ENCODE peak calls at places on chromosomes 11 and 22, in six cellular contexts. N is A549, T is K562, M is SK-N-SH, X is H1, V is GM12878. E is an unnamed sample.

GRCh38 chr11:44852159-44852707 is 98.5 kb downstream of the TP53I11 start:
- DNase-seq in N (no peak), T (no peak), M (no peak), X (no peak), V (no peak), E (no peak)

GRCh38 chr22:25953919-25954318 is 211.9 kb downstream of the MYO18B start:
- DNase-seq in N (no peak), T (no peak), M (no peak), X (no peak), V (no peak), E (peak)

GRCh38 chr11:134384406-134384805 is 27.6 kb downstream of the B3GAT1 start:
- DNase-seq in N (no peak), T (no peak), M (no peak), X (no peak), V (no peak), E (no peak)

GRCh38 chr22:50252081-50253045 is 1.3 kb upstream of the HDAC10 start:
- DNase-seq in N (peak), T (no peak), M (peak), X (no peak), V (no peak), E (peak)

GRCh38 chr22:30268331-30268730 is 1.7 kb upstream of the OSM start:
- DNase-seq in N (no peak), T (no peak), M (no peak), X (no peak), V (no peak), E (no peak)

GRCh38 chr11:130912552-130912951 is 3.7 kb downstream of the SNX19 start:
- DNase-seq in N (no peak), T (no peak), M (no peak), X (no peak), V (no peak), E (no peak)

GRCh38 chr11:2945757-2946287 is 16.6 kb upstream of the PHLDA2 start:
- DNase-seq in N (no peak), T (no peak), M (peak), X (no peak), V (no peak), E (no peak)

GRCh38 chr11:19259487-19260345 is 19.0 kb upstream of the E2F8 start:
- DNase-seq in N (peak), T (peak), M (peak), X (no peak), V (no peak), E (no peak)

GRCh38 chr11:63212742-63213141 is 30.7 kb downstream of the SLC22A25 start:
- DNase-seq in N (peak), T (peak), M (peak), X (no peak), V (no peak), E (peak)

GRCh38 chr11:6603287-6604080 is at the start of the genes ILK and RRP8:
- DNase-seq in N (peak), T (peak), M (peak), X (no peak), V (peak), E (peak)

GRCh38 chr11:125167954-125168821 is 3.6 kb downstream of the PKNOX2 start:
- DNase-seq in N (no peak), T (no peak), M (no peak), X (no peak), V (no peak), E (no peak)

GRCh38 chr22:44496844-44497217 is 1.2 kb downstream of the RTL6 start:
- DNase-seq in N (no peak), T (no peak), M (no peak), X (no peak), V (no peak), E (no peak)

GRCh38 chr22:37187891-37188761 is at the start of gene C1QTNF6:
- DNase-seq in N (peak), T (no peak), M (peak), X (no peak), V (no peak), E (no peak)

GRCh38 chr11:119108151-119108856 is 1.2 kb downstream of the C2CD2L start:
- DNase-seq in N (no peak), T (peak), M (peak), X (no peak), V (no peak), E (peak)

GRCh38 chr11:103978588-103979580 is 57.6 kb upstream of the DDI1 start:
- DNase-seq in N (no peak), T (no peak), M (no peak), X (no peak), V (no peak), E (no peak)

GRCh38 chr11:67604815-67605214 is 1.9 kb upstream of the NDUFV1 start:
- DNase-seq in N (no peak), T (no peak), M (no peak), X (no peak), V (no peak), E (no peak)

GRCh38 chr11:67599149-67599548 is 7.6 kb upstream of the NDUFV1 start:
- DNase-seq in N (no peak), T (no peak), M (no peak), X (no peak), V (no peak), E (no peak)

GRCh38 chr11:67596753-67597300 is 9.9 kb upstream of the NDUFV1 start:
- DNase-seq in N (no peak), T (no peak), M (no peak), X (no peak), V (no peak), E (no peak)

GRCh38 chr11:67600324-67601029 is 6.3 kb upstream of the NDUFV1 start:
- DNase-seq in N (no peak), T (peak), M (no peak), X (no peak), V (peak), E (no peak)

DNA sequence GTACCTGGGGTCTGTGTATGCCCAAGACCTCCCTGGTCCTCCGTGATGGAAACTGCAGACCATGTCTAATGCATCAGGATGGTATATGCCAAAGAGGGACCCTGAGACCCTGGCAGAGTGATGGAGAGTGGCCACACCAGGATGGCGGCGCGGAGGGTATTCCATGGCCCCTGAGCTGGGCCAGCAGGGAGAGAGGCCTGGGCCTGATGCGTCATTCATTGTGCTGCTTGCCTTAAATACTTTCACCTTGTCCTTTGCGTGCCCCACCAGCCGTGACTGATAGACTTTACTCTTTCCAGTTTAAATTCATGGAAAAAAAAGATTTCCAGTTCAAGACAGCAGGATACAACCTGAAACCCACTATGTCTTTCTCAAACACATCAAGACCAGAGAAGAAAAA is 5.6 kb upstream of the NDUFV1 start:
- DNase-seq in N (no peak), T (no peak), M (no peak), X (no peak), V (no peak), E (no peak)
- TF ChIP-seq CHD2 in N (no peak), T (no peak), M (no peak), X (no peak), V (no peak), E (no peak)

GRCh38 chr22:48147831-48148230 is 1385.4 kb downstream of the TBC1D22A start:
- DNase-seq in N (no peak), T (no peak), M (no peak), X (no peak), V (no peak), E (no peak)
- TF ChIP-seq CHD2 in N (no peak), T (no peak), M (no peak), X (no peak), V (no peak), E (no peak)

DNA sequence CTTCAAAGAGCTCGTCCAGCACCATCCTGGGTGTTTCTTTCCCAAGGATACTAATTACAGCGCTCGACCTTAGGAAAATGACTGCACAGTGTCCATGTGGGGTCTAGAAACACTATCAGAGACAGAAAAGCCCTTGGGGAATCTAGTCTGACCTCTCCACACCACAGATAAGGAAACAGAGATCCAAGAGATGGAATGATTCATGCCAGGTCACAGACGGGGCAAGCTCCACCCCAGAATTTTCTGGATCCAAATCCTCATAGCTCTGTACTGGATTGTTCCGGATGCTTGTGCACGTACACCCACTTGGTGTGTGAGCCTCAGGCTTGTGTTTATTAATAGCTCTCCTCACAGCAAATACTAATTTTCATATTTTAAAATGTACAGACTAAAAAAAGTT is 11.3 kb downstream of the ABTB2 start:
- DNase-seq in N (peak), T (no peak), M (peak), X (no peak), V (no peak), E (no peak)
- TF ChIP-seq CHD2 in N (no peak), T (no peak), M (no peak), X (no peak), V (no peak), E (no peak)

GRCh38 chr22:28021116-28021997 is 102.3 kb upstream of the PITPNB start:
- DNase-seq in N (no peak), T (no peak), M (no peak), X (no peak), V (no peak), E (no peak)
- TF ChIP-seq CHD2 in N (no peak), T (no peak), M (no peak), X (no peak), V (no peak), E (no peak)

GRCh38 chr11:85762226-85762625 is 48.7 kb downstream of the SYTL2 start:
- DNase-seq in N (no peak), T (no peak), M (no peak), X (no peak), V (no peak), E (no peak)

GRCh38 chr11:85758480-85759039 is 52.4 kb downstream of the SYTL2 start:
- DNase-seq in N (no peak), T (no peak), M (no peak), X (no peak), V (no peak), E (no peak)

GRCh38 chr11:85756401-85757200 is 54.3 kb downstream of the SYTL2 start:
- DNase-seq in N (no peak), T (no peak), M (no peak), X (no peak), V (no peak), E (no peak)

GRCh38 chr11:85758026-85758425 is 52.9 kb downstream of the SYTL2 start:
- DNase-seq in N (no peak), T (no peak), M (no peak), X (no peak), V (no peak), E (no peak)

GRCh38 chr11:85759915-85760314 is 51.0 kb downstream of the SYTL2 start:
- DNase-seq in N (peak), T (no peak), M (no peak), X (no peak), V (no peak), E (no peak)
- TF ChIP-seq CHD2 in N (no peak), T (no peak), M (no peak), X (no peak), V (no peak), E (no peak)

DNA sequence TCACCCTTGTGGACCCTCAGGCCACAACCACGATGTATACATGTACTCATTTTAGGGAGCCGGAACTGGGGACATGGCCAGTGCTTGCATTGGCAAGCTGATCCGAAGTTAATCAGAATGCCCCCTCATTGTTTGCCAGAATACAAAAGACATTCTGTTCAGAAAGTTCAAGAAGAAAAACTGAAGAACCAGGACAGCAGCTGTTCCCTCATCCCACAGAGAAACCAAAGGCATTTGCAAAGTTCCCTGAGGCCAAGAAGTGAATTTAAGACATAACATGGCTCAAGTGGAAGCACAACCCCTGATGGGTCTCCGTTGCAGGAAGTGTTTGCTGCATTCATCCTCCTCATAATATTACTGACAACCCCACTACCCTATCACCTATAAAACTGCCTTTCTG is 101.8 kb upstream of the AKIP1 start:
- DNase-seq in N (no peak), T (no peak), M (no peak), X (no peak), V (no peak), E (no peak)
- TF ChIP-seq CHD2 in N (no peak), T (no peak), M (no peak), X (no peak), V (no peak), E (no peak)

GRCh38 chr22:32590556-32590955 is 115.9 kb downstream of the FBXO7 start:
- DNase-seq in N (no peak), T (no peak), M (no peak), X (no peak), V (no peak), E (no peak)
- TF ChIP-seq CHD2 in N (no peak), T (no peak), M (no peak), X (no peak), V (no peak), E (no peak)

DNA sequence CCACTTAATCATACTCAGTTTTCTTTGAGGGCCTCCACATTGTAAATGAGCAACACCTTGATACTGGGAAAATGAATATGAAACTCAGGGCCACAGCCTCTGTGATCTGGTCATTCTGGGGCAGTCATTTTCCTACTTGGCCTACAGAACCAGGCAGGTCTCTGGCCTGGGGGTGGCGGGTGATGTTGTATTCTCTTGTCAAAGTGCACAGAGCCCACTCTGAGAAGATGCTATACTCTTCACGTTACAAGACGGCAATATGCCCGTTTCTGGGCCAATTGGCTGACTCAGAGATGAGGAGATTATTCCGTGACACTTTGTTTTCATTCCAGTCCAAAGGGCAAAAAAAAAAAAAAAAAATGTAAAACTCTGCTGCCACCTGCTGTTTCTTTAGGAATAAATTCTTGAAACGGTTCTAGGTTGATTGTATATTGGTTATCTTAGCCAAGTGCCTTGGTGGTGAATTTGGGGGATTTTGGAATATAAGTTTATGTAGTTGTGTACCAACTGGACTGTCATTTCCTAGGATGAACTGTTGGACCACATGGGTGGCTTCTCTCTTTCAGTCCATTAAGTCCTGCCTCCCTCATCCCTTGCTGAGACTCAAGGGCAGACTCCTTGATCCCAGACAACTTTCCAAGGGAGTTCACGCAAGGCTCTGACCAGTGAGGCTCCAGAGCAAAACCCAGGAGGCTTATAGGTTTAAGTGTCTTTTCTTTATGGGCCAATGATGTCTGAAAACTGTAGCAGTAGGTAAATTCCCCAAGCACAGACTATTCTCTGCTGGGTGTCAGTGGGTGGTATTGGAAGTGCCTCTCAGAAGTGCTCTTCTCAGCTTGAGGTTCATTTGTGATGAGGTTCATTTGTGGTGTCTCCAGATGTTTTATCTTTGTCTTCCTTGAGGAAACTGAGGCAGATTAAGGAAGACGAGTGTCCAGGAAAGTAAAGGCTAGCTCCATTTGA is 18.2 kb downstream of the ADM start:
- DNase-seq in N (peak), T (peak), M (peak), X (no peak), V (no peak), E (peak)
- TF ChIP-seq CHD2 in N (no peak), T (no peak), M (no peak), X (no peak), V (no peak), E (no peak)

E was measured in HepG2.